ENCODE peak calls at places on chromosomes 11 and 22, in six cellular contexts. One of them, this sample, is unnamed.
A peak's percentile ranks its signal among the peaks of the same experiment; 100 is the strongest.

GRCh38 chr11:69588270-69588669 is 52.7 kb upstream of the CCND1 start:
- DNase-seq in A549: peak; percentile 45
- DNase-seq in spleen: no peak
- DNase-seq in K562: no peak
- DNase-seq in right lobe of liver: no peak
- DNase-seq in stomach: no peak
- DNase-seq in this sample: no peak

GRCh38 chr11:100753562-100753961 is 66.5 kb downstream of the ARHGAP42 start:
- DNase-seq in A549: no peak
- DNase-seq in K562: no peak
- DNase-seq in right lobe of liver: no peak
- DNase-seq in stomach: no peak
- DNase-seq in spleen: no peak
- DNase-seq in this sample: no peak

GRCh38 chr22:25876871-25877270 is 134.9 kb downstream of the MYO18B start:
- DNase-seq in A549: no peak
- DNase-seq in spleen: no peak
- DNase-seq in stomach: no peak
- DNase-seq in K562: no peak
- DNase-seq in right lobe of liver: no peak
- DNase-seq in this sample: no peak

GRCh38 chr22:42922374-42923177 is 65.5 kb upstream of the ARFGAP3 start:
- DNase-seq in A549: no peak
- DNase-seq in stomach: no peak
- DNase-seq in spleen: peak; percentile 76
- DNase-seq in right lobe of liver: peak; percentile 60
- DNase-seq in K562: no peak
- DNase-seq in this sample: no peak

GRCh38 chr22:26610983-26611382 is 6.8 kb downstream of the CRYBB1 start:
- DNase-seq in K562: peak; percentile 42
- DNase-seq in A549: no peak
- DNase-seq in spleen: peak; percentile 11
- DNase-seq in right lobe of liver: no peak
- DNase-seq in stomach: no peak
- DNase-seq in this sample: no peak

GRCh38 chr22:41094036-41094435 is 1.6 kb downstream of the EP300 start:
- DNase-seq in right lobe of liver: no peak
- DNase-seq in K562: no peak
- DNase-seq in spleen: no peak
- DNase-seq in A549: no peak
- DNase-seq in stomach: no peak
- DNase-seq in this sample: no peak

GRCh38 chr11:123221074-123221473 is 26.0 kb upstream of the CLMP start:
- DNase-seq in K562: no peak
- DNase-seq in A549: no peak
- DNase-seq in spleen: no peak
- DNase-seq in right lobe of liver: no peak
- DNase-seq in stomach: no peak
- DNase-seq in this sample: no peak

GRCh38 chr11:70650075-70650909 is 252.0 kb downstream of the CTTN start:
- DNase-seq in right lobe of liver: peak; percentile 46
- DNase-seq in stomach: peak; percentile 51
- DNase-seq in A549: peak; percentile 73
- DNase-seq in spleen: no peak
- DNase-seq in K562: peak; percentile 66
- DNase-seq in this sample: peak; percentile 57

GRCh38 chr11:86676533-86677154 is 4.2 kb upstream of the ME3 start:
- DNase-seq in A549: no peak
- DNase-seq in spleen: no peak
- DNase-seq in stomach: no peak
- DNase-seq in K562: peak; percentile 55
- DNase-seq in right lobe of liver: no peak
- DNase-seq in this sample: no peak

GRCh38 chr11:126578426-126578825 is 222.9 kb downstream of the ST3GAL4 start:
- DNase-seq in A549: no peak
- DNase-seq in spleen: no peak
- DNase-seq in stomach: no peak
- DNase-seq in K562: no peak
- DNase-seq in right lobe of liver: no peak
- DNase-seq in this sample: no peak

GRCh38 chr11:11978792-11979486 is 29.5 kb downstream of the DKK3 start:
- DNase-seq in A549: no peak
- DNase-seq in spleen: peak; percentile 33
- DNase-seq in stomach: peak; percentile 64
- DNase-seq in right lobe of liver: no peak
- DNase-seq in K562: no peak
- DNase-seq in this sample: peak; percentile 31

GRCh38 chr22:30275625-30276024 is 9.0 kb upstream of the OSM start:
- DNase-seq in A549: no peak
- DNase-seq in K562: peak; percentile 28
- DNase-seq in stomach: no peak
- DNase-seq in right lobe of liver: no peak
- DNase-seq in spleen: no peak
- DNase-seq in this sample: no peak

GRCh38 chr11:13183094-13183825 is 94.3 kb upstream of the BMAL1 start:
- DNase-seq in A549: peak; percentile 48
- DNase-seq in right lobe of liver: no peak
- DNase-seq in K562: no peak
- DNase-seq in stomach: no peak
- DNase-seq in spleen: no peak
- DNase-seq in this sample: no peak

GRCh38 chr11:561148-562003 is 606 bp downstream of the RASSF7 start:
- DNase-seq in right lobe of liver: peak; percentile 84
- DNase-seq in spleen: no peak
- DNase-seq in stomach: peak; percentile 89
- DNase-seq in A549: peak; percentile 78
- DNase-seq in K562: peak; percentile 47
- DNase-seq in this sample: peak; percentile 53

GRCh38 chr11:81975261-81975900 is 758.3 kb downstream of the FAM181B start:
- DNase-seq in spleen: no peak
- DNase-seq in K562: no peak
- DNase-seq in stomach: no peak
- DNase-seq in A549: no peak
- DNase-seq in right lobe of liver: no peak
- DNase-seq in this sample: no peak

GRCh38 chr11:68564261-68564660 is 103.7 kb downstream of the PPP6R3 start:
- DNase-seq in right lobe of liver: no peak
- DNase-seq in A549: no peak
- DNase-seq in K562: no peak
- DNase-seq in stomach: no peak
- DNase-seq in spleen: no peak
- DNase-seq in this sample: peak; percentile 64

GRCh38 chr22:20246368-20247009 is 21.6 kb downstream of the RTN4R start:
- DNase-seq in spleen: no peak
- DNase-seq in stomach: no peak
- DNase-seq in A549: no peak
- DNase-seq in right lobe of liver: no peak
- DNase-seq in K562: no peak
- DNase-seq in this sample: no peak

GRCh38 chr11:95365346-95365745 is 134.3 kb upstream of the SESN3 start:
- DNase-seq in K562: no peak
- DNase-seq in spleen: no peak
- DNase-seq in A549: no peak
- DNase-seq in right lobe of liver: no peak
- DNase-seq in stomach: no peak
- DNase-seq in this sample: no peak

GRCh38 chr22:50105529-50106100 is 15.8 kb downstream of the MOV10L1 start:
- DNase-seq in right lobe of liver: no peak
- DNase-seq in A549: no peak
- DNase-seq in stomach: no peak
- DNase-seq in K562: no peak
- DNase-seq in spleen: no peak
- DNase-seq in this sample: no peak

GRCh38 chr11:120554771-120555432 is 43.4 kb downstream of the GRIK4 start:
- DNase-seq in stomach: no peak
- DNase-seq in spleen: peak; percentile 58
- DNase-seq in K562: no peak
- DNase-seq in A549: no peak
- DNase-seq in right lobe of liver: no peak
- DNase-seq in this sample: peak; percentile 45

GRCh38 chr11:19714093-19714386 is 1.4 kb downstream of the NAV2 start:
- DNase-seq in stomach: no peak
- DNase-seq in K562: no peak
- DNase-seq in spleen: no peak
- DNase-seq in right lobe of liver: no peak
- DNase-seq in A549: no peak
- DNase-seq in this sample: no peak

DNA sequence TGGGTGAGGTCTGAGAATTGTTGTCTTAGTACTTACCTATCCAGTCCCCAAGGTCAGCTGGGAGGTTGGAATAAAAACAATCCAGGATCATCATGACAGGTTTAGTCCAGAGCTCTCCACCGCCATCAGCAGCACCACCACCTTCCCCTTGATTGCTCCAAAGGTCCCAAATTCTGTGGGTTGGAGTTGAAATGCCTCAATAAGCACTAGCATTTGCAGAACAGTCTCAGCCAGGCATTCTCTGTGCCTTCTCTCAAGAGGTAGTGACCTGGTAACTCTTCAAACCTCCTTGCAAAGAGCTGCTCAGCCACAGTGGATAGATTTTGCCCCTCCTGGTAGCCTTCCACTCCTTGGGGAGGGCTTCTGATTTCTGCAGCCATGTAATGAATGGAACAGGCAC is 69.6 kb downstream of the PRDM11 start:
- DNase-seq in right lobe of liver: no peak
- DNase-seq in spleen: no peak
- DNase-seq in stomach: no peak
- DNase-seq in K562: no peak
- DNase-seq in A549: no peak
- DNase-seq in this sample: peak; percentile 64
- H3K4me1 ChIP-seq in right lobe of liver: no peaks in the 10 kb centered on the region
- H3K4me1 ChIP-seq in spleen: no peaks in the 10 kb centered on the region
- H3K4me1 ChIP-seq in stomach: peaks cover 11% of the 10 kb centered on the region
- H3K4me1 ChIP-seq in K562: no peaks in the 10 kb centered on the region
- H3K4me1 ChIP-seq in A549: no peaks in the 10 kb centered on the region
- H3K4me1 ChIP-seq in this sample: peaks cover 28% of the 10 kb centered on the region

GRCh38 chr11:35366798-35367197 is 52.6 kb downstream of the SLC1A2 start:
- DNase-seq in spleen: no peak
- DNase-seq in A549: no peak
- DNase-seq in K562: no peak
- DNase-seq in stomach: no peak
- DNase-seq in right lobe of liver: no peak
- DNase-seq in this sample: no peak
- H3K27ac ChIP-seq in spleen: no peak overlapping the region
- H3K27ac ChIP-seq in A549: no peak overlapping the region
- H3K27ac ChIP-seq in K562: no peak overlapping the region
- H3K27ac ChIP-seq in stomach: no peak overlapping the region
- H3K27ac ChIP-seq in right lobe of liver: no peak overlapping the region
- H3K27ac ChIP-seq in this sample: no peak overlapping the region

GRCh38 chr11:9138133-9138453 is 46.7 kb upstream of the SCUBE2 start:
- DNase-seq in stomach: no peak
- DNase-seq in K562: no peak
- DNase-seq in A549: no peak
- DNase-seq in right lobe of liver: no peak
- DNase-seq in spleen: no peak
- DNase-seq in this sample: no peak

GRCh38 chr11:9138612-9139579 is 47.5 kb upstream of the SCUBE2 start:
- DNase-seq in A549: peak; percentile 82
- DNase-seq in right lobe of liver: peak; percentile 27
- DNase-seq in stomach: peak; percentile 54
- DNase-seq in spleen: no peak
- DNase-seq in K562: no peak
- DNase-seq in this sample: peak; percentile 29

GRCh38 chr11:9139628-9140357 is 48.4 kb upstream of the SCUBE2 start:
- DNase-seq in spleen: no peak
- DNase-seq in right lobe of liver: peak; percentile 68
- DNase-seq in A549: no peak
- DNase-seq in K562: no peak
- DNase-seq in stomach: no peak
- DNase-seq in this sample: no peak

GRCh38 chr11:9136731-9137130 is 45.3 kb upstream of the SCUBE2 start:
- DNase-seq in A549: no peak
- DNase-seq in K562: no peak
- DNase-seq in stomach: no peak
- DNase-seq in spleen: no peak
- DNase-seq in right lobe of liver: no peak
- DNase-seq in this sample: no peak

DNA sequence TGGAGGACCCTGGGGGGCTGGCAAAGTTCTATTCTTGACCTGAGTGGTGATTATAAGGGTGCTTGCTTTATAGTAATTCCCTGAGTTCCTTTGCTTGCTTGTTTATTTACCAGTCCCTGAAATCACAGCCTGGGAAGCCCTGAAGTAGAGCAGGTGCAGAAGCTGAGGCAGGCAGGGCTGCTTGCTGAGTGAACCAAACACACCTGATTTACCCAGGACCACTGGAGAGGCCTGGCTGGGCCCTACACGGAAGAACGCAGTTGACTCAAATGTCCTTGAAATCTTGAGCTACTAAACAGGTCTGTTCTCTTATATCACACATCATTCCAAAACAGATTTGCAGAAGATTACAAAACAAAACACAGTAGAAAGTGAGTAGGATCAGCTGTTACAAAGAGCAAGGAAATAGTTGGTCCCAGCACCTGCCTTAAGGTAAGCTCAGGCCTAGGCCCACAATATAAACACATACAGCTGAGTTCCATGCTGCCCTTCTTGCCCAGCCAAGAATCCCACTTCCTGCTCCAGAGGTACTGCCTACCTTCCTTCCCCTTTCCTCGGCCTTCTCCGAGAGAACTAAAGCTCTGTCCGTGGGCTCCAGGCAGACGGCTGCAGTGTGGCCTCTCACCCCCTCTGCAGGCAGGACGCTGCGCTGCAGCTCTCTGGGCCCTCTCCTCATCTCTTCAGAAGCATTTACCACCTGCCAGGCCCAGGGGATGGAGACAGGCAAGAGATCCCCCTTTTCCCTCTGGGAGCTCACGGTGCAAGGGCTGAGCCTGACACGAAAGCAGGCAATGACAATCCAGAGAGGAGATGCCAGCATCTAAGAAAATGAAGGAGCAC is 46.1 kb upstream of the SCUBE2 start:
- DNase-seq in K562: peak; percentile 74
- DNase-seq in spleen: peak; percentile 88
- DNase-seq in A549: peak; percentile 68
- DNase-seq in right lobe of liver: peak; percentile 72
- DNase-seq in stomach: peak; percentile 84
- DNase-seq in this sample: peak; percentile 82
- TF ChIP-seq POLR2A in K562: no peak
- TF ChIP-seq POLR2A in spleen: no peak
- TF ChIP-seq POLR2A in A549: no peak
- TF ChIP-seq POLR2A in right lobe of liver: no peak
- TF ChIP-seq POLR2A in stomach: no peak
- TF ChIP-seq POLR2A in this sample: no peak

DNA sequence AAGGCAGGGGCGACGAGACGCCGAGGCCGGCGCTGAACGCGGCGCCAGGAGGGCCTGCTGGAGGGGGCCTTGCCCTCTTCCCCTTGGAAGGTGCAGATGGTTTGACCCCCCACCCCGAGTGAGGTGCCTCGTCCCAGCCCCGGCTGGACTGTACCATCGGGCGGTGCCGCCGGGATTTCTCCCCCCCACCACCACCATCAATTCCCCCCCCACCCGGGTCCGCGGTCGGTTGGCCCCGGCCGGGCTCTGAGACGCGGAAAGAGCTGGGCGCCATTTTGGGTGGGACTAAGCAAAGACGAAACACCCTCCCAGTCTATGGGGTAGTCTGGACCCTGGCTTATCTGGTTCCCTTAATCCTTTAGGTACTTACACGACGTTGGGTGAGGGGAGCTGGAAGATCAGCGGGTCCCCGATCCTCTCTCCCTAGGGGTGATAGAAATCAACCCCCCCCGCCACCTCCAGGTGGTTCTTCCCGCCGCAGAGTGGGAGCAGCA is at the start of gene PRDM10:
- DNase-seq in spleen: peak; percentile 97
- DNase-seq in right lobe of liver: peak; percentile 94
- DNase-seq in stomach: peak; percentile 92
- DNase-seq in K562: peak; percentile 95
- DNase-seq in A549: peak; percentile 77
- DNase-seq in this sample: peak; percentile 92
- H3K4me1 ChIP-seq in spleen: peaks cover 31% of the 10 kb centered on the region
- H3K4me1 ChIP-seq in right lobe of liver: no peaks in the 10 kb centered on the region
- H3K4me1 ChIP-seq in stomach: peaks cover 46% of the 10 kb centered on the region
- H3K4me1 ChIP-seq in K562: peaks cover 32% of the 10 kb centered on the region
- H3K4me1 ChIP-seq in A549: peaks cover 19% of the 10 kb centered on the region
- H3K4me1 ChIP-seq in this sample: peaks cover 13% of the 10 kb centered on the region

This sample was measured in thyroid gland.